ENCODE peak calls at places on chromosomes 12 and 14, in eight cellular contexts. X, I, A, C, U, Q, H and K are unnamed samples.

GRCh38 chr12:49512541-49512940 is 26.3 kb upstream of the KCNH3 start:
- DNase-seq in I (no peak), H (no peak), A (no peak), C (no peak), U (no peak), X (no peak), Q (no peak), K (no peak)

GRCh38 chr12:121300083-121300819 is 3.7 kb upstream of the CAMKK2 start:
- DNase-seq in Q (no peak), A (peak), U (no peak), I (no peak), X (no peak), C (no peak), H (no peak), K (no peak)

GRCh38 chr14:96455588-96455987 is 46.6 kb upstream of the PAPOLA start:
- DNase-seq in Q (peak), H (peak), I (no peak), C (no peak), U (no peak), X (no peak), A (no peak), K (no peak)

GRCh38 chr14:73712540-73713141 is 1.5 kb downstream of the PNMA1 start:
- DNase-seq in H (peak), X (no peak), U (no peak), A (peak), Q (peak), C (no peak), I (no peak), K (no peak)

GRCh38 chr12:87344699-87345098 is 684.5 kb downstream of the C12orf50 start:
- DNase-seq in Q (no peak), A (no peak), C (no peak), X (no peak), I (no peak), U (no peak), H (no peak), K (no peak)

GRCh38 chr12:12719496-12719895 is 2.3 kb downstream of the CDKN1B start:
- DNase-seq in I (no peak), A (no peak), U (no peak), H (peak), C (no peak), X (no peak), Q (no peak), K (no peak)

GRCh38 chr12:32566663-32567634 is 112.2 kb upstream of the DNM1L start:
- DNase-seq in C (no peak), I (no peak), U (no peak), Q (no peak), X (no peak), H (peak), A (no peak), K (no peak)

GRCh38 chr12:3122841-3123678 is 45.9 kb downstream of the TSPAN9 start:
- DNase-seq in X (peak), H (peak), I (no peak), C (no peak), U (no peak), Q (peak), A (no peak), K (no peak)

GRCh38 chr12:49622501-49623141 is 740 bp upstream of the PRPF40B start:
- DNase-seq in U (peak), X (peak), A (no peak), C (peak), H (no peak), Q (peak), I (peak), K (no peak)

GRCh38 chr12:6903712-6904111 is 910 bp upstream of the LRRC23 start:
- DNase-seq in H (no peak), A (no peak), C (no peak), I (no peak), X (no peak), Q (no peak), U (no peak), K (no peak)

GRCh38 chr12:45184145-45184958 is 31.5 kb upstream of the ANO6 start:
- DNase-seq in Q (no peak), H (no peak), A (no peak), I (no peak), X (no peak), C (no peak), U (no peak), K (no peak)

GRCh38 chr12:71947645-71948105 is 9.0 kb downstream of the TPH2 start:
- DNase-seq in A (peak), Q (peak), U (no peak), H (peak), X (peak), I (no peak), C (no peak), K (no peak)

GRCh38 chr14:88470542-88471440 is 84.0 kb downstream of the PTPN21 start:
- DNase-seq in H (peak), C (no peak), X (peak), U (no peak), I (no peak), Q (no peak), A (no peak), K (no peak)

GRCh38 chr12:124497658-124498057 is 69.8 kb downstream of the NCOR2 start:
- DNase-seq in Q (peak), C (no peak), I (no peak), A (no peak), H (peak), U (no peak), X (peak), K (no peak)

GRCh38 chr14:104843442-104844305 is 21.4 kb upstream of the CEP170B start:
- DNase-seq in X (no peak), A (no peak), U (no peak), Q (no peak), H (no peak), I (no peak), C (no peak), K (peak)

GRCh38 chr12:83827193-83827592 is 1085.4 kb downstream of the SLC6A15 start:
- DNase-seq in A (no peak), X (no peak), U (no peak), H (no peak), Q (no peak), I (no peak), C (no peak), K (no peak)